ENCODE peak calls at places on chromosomes 3 and 15, in five cellular contexts. One of them, this sample, is unnamed.

GRCh38 chr15:73325191-73325980 is 43.4 kb downstream of the HCN4 start:
- DNase-seq in cardiac fibroblast: no peak
- DNase-seq in foreskin fibroblast: no peak
- DNase-seq in G401: no peak
- DNase-seq in tibial artery: peak
- DNase-seq in this sample: no peak

GRCh38 chr3:71064288-71064975 is 519.1 kb downstream of the FOXP1 start:
- DNase-seq in cardiac fibroblast: peak
- DNase-seq in foreskin fibroblast: peak
- DNase-seq in G401: no peak
- DNase-seq in tibial artery: peak
- DNase-seq in this sample: peak

GRCh38 chr3:4322635-4323034 is 19.5 kb downstream of the SETMAR start:
- DNase-seq in cardiac fibroblast: peak
- DNase-seq in foreskin fibroblast: peak
- DNase-seq in G401: peak
- DNase-seq in tibial artery: no peak
- DNase-seq in this sample: no peak

GRCh38 chr15:92143765-92144164 is 249.9 kb upstream of the ST8SIA2 start:
- DNase-seq in cardiac fibroblast: no peak
- DNase-seq in foreskin fibroblast: no peak
- DNase-seq in G401: no peak
- DNase-seq in tibial artery: no peak
- DNase-seq in this sample: no peak

GRCh38 chr15:82110144-82110543 is 64.3 kb upstream of the MEX3B start:
- DNase-seq in cardiac fibroblast: no peak
- DNase-seq in foreskin fibroblast: no peak
- DNase-seq in G401: no peak
- DNase-seq in tibial artery: peak
- DNase-seq in this sample: no peak

GRCh38 chr3:55017876-55018275 is 90.0 kb upstream of the LRTM1 start:
- DNase-seq in cardiac fibroblast: no peak
- DNase-seq in foreskin fibroblast: no peak
- DNase-seq in G401: no peak
- DNase-seq in tibial artery: no peak
- DNase-seq in this sample: no peak

GRCh38 chr3:54830658-54831057 is 97.2 kb downstream of the LRTM1 start:
- DNase-seq in cardiac fibroblast: peak
- DNase-seq in foreskin fibroblast: peak
- DNase-seq in G401: no peak
- DNase-seq in tibial artery: no peak
- DNase-seq in this sample: peak

GRCh38 chr15:68281008-68281407 is 3.5 kb downstream of the FEM1B start:
- DNase-seq in cardiac fibroblast: no peak
- DNase-seq in foreskin fibroblast: peak
- DNase-seq in G401: no peak
- DNase-seq in tibial artery: no peak
- DNase-seq in this sample: no peak

GRCh38 chr3:170907519-170908234 is 760 bp downstream of the EIF5A2 start:
- DNase-seq in cardiac fibroblast: peak
- DNase-seq in foreskin fibroblast: peak
- DNase-seq in G401: no peak
- DNase-seq in tibial artery: no peak
- DNase-seq in this sample: no peak

GRCh38 chr3:127407026-127407939 is 119.4 kb upstream of the PRR20G start:
- DNase-seq in cardiac fibroblast: no peak
- DNase-seq in foreskin fibroblast: no peak
- DNase-seq in G401: no peak
- DNase-seq in tibial artery: peak
- DNase-seq in this sample: peak

GRCh38 chr3:182575941-182576340 is 217.4 kb upstream of the ATP11B start:
- DNase-seq in cardiac fibroblast: no peak
- DNase-seq in foreskin fibroblast: no peak
- DNase-seq in G401: no peak
- DNase-seq in tibial artery: no peak
- DNase-seq in this sample: no peak

GRCh38 chr15:56598991-56599390 is 134.1 kb upstream of the MNS1 start:
- DNase-seq in cardiac fibroblast: peak
- DNase-seq in foreskin fibroblast: peak
- DNase-seq in G401: no peak
- DNase-seq in tibial artery: no peak
- DNase-seq in this sample: no peak

GRCh38 chr3:78277793-78278192 is 1237.9 kb downstream of the ROBO2 start:
- DNase-seq in cardiac fibroblast: no peak
- DNase-seq in foreskin fibroblast: no peak
- DNase-seq in G401: no peak
- DNase-seq in tibial artery: no peak
- DNase-seq in this sample: no peak

GRCh38 chr3:8712045-8712870 is 21.3 kb upstream of the CAV3 start:
- DNase-seq in cardiac fibroblast: no peak
- DNase-seq in foreskin fibroblast: peak
- DNase-seq in G401: no peak
- DNase-seq in tibial artery: no peak
- DNase-seq in this sample: no peak

GRCh38 chr3:129418041-129418973 is 10.1 kb downstream of the EFCAB12 start:
- DNase-seq in cardiac fibroblast: no peak
- DNase-seq in foreskin fibroblast: no peak
- DNase-seq in G401: no peak
- DNase-seq in tibial artery: peak
- DNase-seq in this sample: no peak

GRCh38 chr3:151087648-151088047 is 2.2 kb downstream of the MED12L start:
- DNase-seq in cardiac fibroblast: no peak
- DNase-seq in foreskin fibroblast: no peak
- DNase-seq in G401: peak
- DNase-seq in tibial artery: no peak
- DNase-seq in this sample: no peak

GRCh38 chr15:70165811-70166284 is 68.1 kb upstream of the TLE3 start:
- DNase-seq in cardiac fibroblast: peak
- DNase-seq in foreskin fibroblast: no peak
- DNase-seq in G401: peak
- DNase-seq in tibial artery: peak
- DNase-seq in this sample: no peak

GRCh38 chr3:64163755-64164148 is 61.5 kb downstream of the PRICKLE2 start:
- DNase-seq in cardiac fibroblast: peak
- DNase-seq in foreskin fibroblast: peak
- DNase-seq in G401: no peak
- DNase-seq in tibial artery: no peak
- DNase-seq in this sample: no peak

GRCh38 chr15:68783226-68784054 is 37.3 kb downstream of the ANP32A start:
- DNase-seq in cardiac fibroblast: peak
- DNase-seq in foreskin fibroblast: peak
- DNase-seq in G401: no peak
- DNase-seq in tibial artery: peak
- DNase-seq in this sample: no peak

GRCh38 chr3:72234394-72234793 is 449.4 kb upstream of the PROK2 start:
- DNase-seq in cardiac fibroblast: peak
- DNase-seq in foreskin fibroblast: peak
- DNase-seq in G401: no peak
- DNase-seq in tibial artery: peak
- DNase-seq in this sample: no peak

GRCh38 chr3:142468456-142468855 is 20.6 kb upstream of the XRN1 start:
- DNase-seq in cardiac fibroblast: no peak
- DNase-seq in foreskin fibroblast: no peak
- DNase-seq in G401: no peak
- DNase-seq in tibial artery: no peak
- DNase-seq in this sample: no peak

GRCh38 chr3:153396581-153396980 is 234.6 kb downstream of the RAP2B start:
- DNase-seq in cardiac fibroblast: no peak
- DNase-seq in foreskin fibroblast: no peak
- DNase-seq in G401: no peak
- DNase-seq in tibial artery: no peak
- DNase-seq in this sample: no peak

GRCh38 chr15:93088200-93088980 is 621 bp downstream of the RGMA start:
- DNase-seq in cardiac fibroblast: peak
- DNase-seq in foreskin fibroblast: peak
- DNase-seq in G401: no peak
- DNase-seq in tibial artery: no peak
- DNase-seq in this sample: no peak

GRCh38 chr15:60708684-60709083 is 229.7 kb upstream of the ICE2 start:
- DNase-seq in cardiac fibroblast: peak
- DNase-seq in foreskin fibroblast: peak
- DNase-seq in G401: no peak
- DNase-seq in tibial artery: no peak
- DNase-seq in this sample: no peak

GRCh38 chr3:17745894-17746293 is 3.5 kb upstream of the TBC1D5 start:
- DNase-seq in cardiac fibroblast: no peak
- DNase-seq in foreskin fibroblast: no peak
- DNase-seq in G401: no peak
- DNase-seq in tibial artery: no peak
- DNase-seq in this sample: no peak

GRCh38 chr3:53160660-53161344 is at the start of gene PRKCD:
- DNase-seq in cardiac fibroblast: peak
- DNase-seq in foreskin fibroblast: peak
- DNase-seq in G401: peak
- DNase-seq in tibial artery: peak
- DNase-seq in this sample: peak

GRCh38 chr15:70419046-70419445 is 321.3 kb upstream of the TLE3 start:
- DNase-seq in cardiac fibroblast: no peak
- DNase-seq in foreskin fibroblast: no peak
- DNase-seq in G401: no peak
- DNase-seq in tibial artery: no peak
- DNase-seq in this sample: no peak

GRCh38 chr15:40787344-40787841 is 17.6 kb downstream of the C15orf62 start:
- DNase-seq in cardiac fibroblast: peak
- DNase-seq in foreskin fibroblast: peak
- DNase-seq in G401: peak
- DNase-seq in tibial artery: no peak
- DNase-seq in this sample: no peak

GRCh38 chr3:34843479-34843870 is 795.9 kb upstream of the ARPP21 start:
- DNase-seq in cardiac fibroblast: peak
- DNase-seq in foreskin fibroblast: peak
- DNase-seq in G401: peak
- DNase-seq in tibial artery: no peak
- DNase-seq in this sample: no peak

GRCh38 chr3:65597952-65598413 is 440.7 kb downstream of the MAGI1 start:
- DNase-seq in cardiac fibroblast: no peak
- DNase-seq in foreskin fibroblast: peak
- DNase-seq in G401: peak
- DNase-seq in tibial artery: no peak
- DNase-seq in this sample: no peak

This sample was measured in osteocyte.